ENCODE peak calls at places on chromosomes 16 and 17, in nine cellular contexts. One of them, this sample, is unnamed.

GRCh38 chr17:14205992-14206461 is 30.6 kb downstream of the CDRT15 start:
- DNase-seq in cardiac septum: no peak
- DNase-seq in stimulated activated CD8-positive, alpha-beta memory T cell treated with anti-CD3 and anti-CD28 coated beads, Interleukin-12 subunit alpha, Interleukin-12 subunit beta, amount 100 ng/mL, for 4 hours: peak
- DNase-seq in A549: no peak
- DNase-seq in activated CD4-positive, alpha-beta T cell treated with anti-CD3 and anti-CD28 coated beads for 4 hours: peak
- DNase-seq in BJ: no peak
- DNase-seq in cardiac fibroblast: no peak
- DNase-seq in stimulated activated CD4-positive, alpha-beta T cell treated with anti-CD3 and anti-CD28 coated beads, Interleukin-1b, Interleukin-23, amount 100 ng/mL, for 1 hour: no peak
- DNase-seq in COR-L47: no peak
- DNase-seq in this sample: no peak

GRCh38 chr17:7612294-7612640 is 2.4 kb downstream of the FXR2 start:
- DNase-seq in stimulated activated CD4-positive, alpha-beta T cell treated with anti-CD3 and anti-CD28 coated beads, Interleukin-1b, Interleukin-23, amount 100 ng/mL, for 1 hour: no peak
- DNase-seq in A549: no peak
- DNase-seq in BJ: no peak
- DNase-seq in cardiac septum: no peak
- DNase-seq in stimulated activated CD8-positive, alpha-beta memory T cell treated with anti-CD3 and anti-CD28 coated beads, Interleukin-12 subunit alpha, Interleukin-12 subunit beta, amount 100 ng/mL, for 4 hours: no peak
- DNase-seq in activated CD4-positive, alpha-beta T cell treated with anti-CD3 and anti-CD28 coated beads for 4 hours: no peak
- DNase-seq in COR-L47: no peak
- DNase-seq in cardiac fibroblast: peak
- DNase-seq in this sample: no peak

GRCh38 chr16:81601008-81601428 is 156.4 kb downstream of the CMIP start:
- DNase-seq in cardiac fibroblast: peak
- DNase-seq in stimulated activated CD8-positive, alpha-beta memory T cell treated with anti-CD3 and anti-CD28 coated beads, Interleukin-12 subunit alpha, Interleukin-12 subunit beta, amount 100 ng/mL, for 4 hours: no peak
- DNase-seq in COR-L47: no peak
- DNase-seq in BJ: no peak
- DNase-seq in cardiac septum: no peak
- DNase-seq in stimulated activated CD4-positive, alpha-beta T cell treated with anti-CD3 and anti-CD28 coated beads, Interleukin-1b, Interleukin-23, amount 100 ng/mL, for 1 hour: no peak
- DNase-seq in A549: peak
- DNase-seq in activated CD4-positive, alpha-beta T cell treated with anti-CD3 and anti-CD28 coated beads for 4 hours: no peak
- DNase-seq in this sample: no peak

GRCh38 chr17:6343736-6344135 is 91.2 kb downstream of the AIPL1 start:
- DNase-seq in stimulated activated CD4-positive, alpha-beta T cell treated with anti-CD3 and anti-CD28 coated beads, Interleukin-1b, Interleukin-23, amount 100 ng/mL, for 1 hour: no peak
- DNase-seq in stimulated activated CD8-positive, alpha-beta memory T cell treated with anti-CD3 and anti-CD28 coated beads, Interleukin-12 subunit alpha, Interleukin-12 subunit beta, amount 100 ng/mL, for 4 hours: no peak
- DNase-seq in BJ: no peak
- DNase-seq in cardiac fibroblast: no peak
- DNase-seq in cardiac septum: no peak
- DNase-seq in COR-L47: no peak
- DNase-seq in A549: no peak
- DNase-seq in activated CD4-positive, alpha-beta T cell treated with anti-CD3 and anti-CD28 coated beads for 4 hours: no peak
- DNase-seq in this sample: no peak

GRCh38 chr16:31094088-31094423 is 541 bp downstream of the VKORC1 start:
- DNase-seq in activated CD4-positive, alpha-beta T cell treated with anti-CD3 and anti-CD28 coated beads for 4 hours: no peak
- DNase-seq in stimulated activated CD4-positive, alpha-beta T cell treated with anti-CD3 and anti-CD28 coated beads, Interleukin-1b, Interleukin-23, amount 100 ng/mL, for 1 hour: no peak
- DNase-seq in cardiac fibroblast: peak
- DNase-seq in cardiac septum: no peak
- DNase-seq in BJ: no peak
- DNase-seq in A549: no peak
- DNase-seq in stimulated activated CD8-positive, alpha-beta memory T cell treated with anti-CD3 and anti-CD28 coated beads, Interleukin-12 subunit alpha, Interleukin-12 subunit beta, amount 100 ng/mL, for 4 hours: no peak
- DNase-seq in COR-L47: no peak
- DNase-seq in this sample: no peak

GRCh38 chr17:58936295-58936694 is 170.4 kb downstream of the TRIM37 start:
- DNase-seq in BJ: no peak
- DNase-seq in cardiac fibroblast: no peak
- DNase-seq in stimulated activated CD8-positive, alpha-beta memory T cell treated with anti-CD3 and anti-CD28 coated beads, Interleukin-12 subunit alpha, Interleukin-12 subunit beta, amount 100 ng/mL, for 4 hours: no peak
- DNase-seq in activated CD4-positive, alpha-beta T cell treated with anti-CD3 and anti-CD28 coated beads for 4 hours: no peak
- DNase-seq in cardiac septum: no peak
- DNase-seq in COR-L47: no peak
- DNase-seq in stimulated activated CD4-positive, alpha-beta T cell treated with anti-CD3 and anti-CD28 coated beads, Interleukin-1b, Interleukin-23, amount 100 ng/mL, for 1 hour: no peak
- DNase-seq in A549: no peak
- DNase-seq in this sample: no peak

GRCh38 chr16:24253192-24253591 is 2.9 kb upstream of the CACNG3 start:
- DNase-seq in stimulated activated CD4-positive, alpha-beta T cell treated with anti-CD3 and anti-CD28 coated beads, Interleukin-1b, Interleukin-23, amount 100 ng/mL, for 1 hour: peak
- DNase-seq in activated CD4-positive, alpha-beta T cell treated with anti-CD3 and anti-CD28 coated beads for 4 hours: peak
- DNase-seq in A549: peak
- DNase-seq in cardiac fibroblast: peak
- DNase-seq in COR-L47: peak
- DNase-seq in BJ: no peak
- DNase-seq in cardiac septum: no peak
- DNase-seq in stimulated activated CD8-positive, alpha-beta memory T cell treated with anti-CD3 and anti-CD28 coated beads, Interleukin-12 subunit alpha, Interleukin-12 subunit beta, amount 100 ng/mL, for 4 hours: no peak
- DNase-seq in this sample: no peak

GRCh38 chr17:80455328-80455710 is 21.1 kb downstream of the NPTX1 start:
- DNase-seq in BJ: no peak
- DNase-seq in activated CD4-positive, alpha-beta T cell treated with anti-CD3 and anti-CD28 coated beads for 4 hours: no peak
- DNase-seq in stimulated activated CD8-positive, alpha-beta memory T cell treated with anti-CD3 and anti-CD28 coated beads, Interleukin-12 subunit alpha, Interleukin-12 subunit beta, amount 100 ng/mL, for 4 hours: no peak
- DNase-seq in stimulated activated CD4-positive, alpha-beta T cell treated with anti-CD3 and anti-CD28 coated beads, Interleukin-1b, Interleukin-23, amount 100 ng/mL, for 1 hour: no peak
- DNase-seq in cardiac fibroblast: no peak
- DNase-seq in COR-L47: no peak
- DNase-seq in A549: peak
- DNase-seq in cardiac septum: no peak
- DNase-seq in this sample: no peak

GRCh38 chr16:54595636-54596035 is 309.0 kb upstream of the IRX3 start:
- DNase-seq in stimulated activated CD4-positive, alpha-beta T cell treated with anti-CD3 and anti-CD28 coated beads, Interleukin-1b, Interleukin-23, amount 100 ng/mL, for 1 hour: no peak
- DNase-seq in COR-L47: no peak
- DNase-seq in A549: no peak
- DNase-seq in BJ: no peak
- DNase-seq in cardiac septum: no peak
- DNase-seq in activated CD4-positive, alpha-beta T cell treated with anti-CD3 and anti-CD28 coated beads for 4 hours: no peak
- DNase-seq in cardiac fibroblast: no peak
- DNase-seq in stimulated activated CD8-positive, alpha-beta memory T cell treated with anti-CD3 and anti-CD28 coated beads, Interleukin-12 subunit alpha, Interleukin-12 subunit beta, amount 100 ng/mL, for 4 hours: no peak
- DNase-seq in this sample: no peak

GRCh38 chr17:82020874-82021727 is 1.6 kb downstream of the CENPX start:
- DNase-seq in COR-L47: peak
- DNase-seq in cardiac septum: peak
- DNase-seq in stimulated activated CD8-positive, alpha-beta memory T cell treated with anti-CD3 and anti-CD28 coated beads, Interleukin-12 subunit alpha, Interleukin-12 subunit beta, amount 100 ng/mL, for 4 hours: peak
- DNase-seq in A549: peak
- DNase-seq in stimulated activated CD4-positive, alpha-beta T cell treated with anti-CD3 and anti-CD28 coated beads, Interleukin-1b, Interleukin-23, amount 100 ng/mL, for 1 hour: no peak
- DNase-seq in BJ: no peak
- DNase-seq in cardiac fibroblast: peak
- DNase-seq in activated CD4-positive, alpha-beta T cell treated with anti-CD3 and anti-CD28 coated beads for 4 hours: peak
- DNase-seq in this sample: peak

GRCh38 chr17:55053855-55054254 is 85.3 kb downstream of the STXBP4 start:
- DNase-seq in cardiac septum: no peak
- DNase-seq in COR-L47: no peak
- DNase-seq in stimulated activated CD4-positive, alpha-beta T cell treated with anti-CD3 and anti-CD28 coated beads, Interleukin-1b, Interleukin-23, amount 100 ng/mL, for 1 hour: no peak
- DNase-seq in BJ: no peak
- DNase-seq in A549: no peak
- DNase-seq in stimulated activated CD8-positive, alpha-beta memory T cell treated with anti-CD3 and anti-CD28 coated beads, Interleukin-12 subunit alpha, Interleukin-12 subunit beta, amount 100 ng/mL, for 4 hours: no peak
- DNase-seq in cardiac fibroblast: peak
- DNase-seq in activated CD4-positive, alpha-beta T cell treated with anti-CD3 and anti-CD28 coated beads for 4 hours: no peak
- DNase-seq in this sample: no peak

GRCh38 chr16:72098936-72099335 is 5.3 kb downstream of the DHX38 start:
- DNase-seq in stimulated activated CD4-positive, alpha-beta T cell treated with anti-CD3 and anti-CD28 coated beads, Interleukin-1b, Interleukin-23, amount 100 ng/mL, for 1 hour: no peak
- DNase-seq in cardiac septum: no peak
- DNase-seq in cardiac fibroblast: no peak
- DNase-seq in A549: no peak
- DNase-seq in COR-L47: no peak
- DNase-seq in BJ: no peak
- DNase-seq in stimulated activated CD8-positive, alpha-beta memory T cell treated with anti-CD3 and anti-CD28 coated beads, Interleukin-12 subunit alpha, Interleukin-12 subunit beta, amount 100 ng/mL, for 4 hours: no peak
- DNase-seq in activated CD4-positive, alpha-beta T cell treated with anti-CD3 and anti-CD28 coated beads for 4 hours: no peak
- DNase-seq in this sample: no peak

GRCh38 chr16:51941412-51941811 is 605.5 kb downstream of the TOX3 start:
- DNase-seq in COR-L47: no peak
- DNase-seq in A549: no peak
- DNase-seq in BJ: no peak
- DNase-seq in cardiac septum: no peak
- DNase-seq in stimulated activated CD4-positive, alpha-beta T cell treated with anti-CD3 and anti-CD28 coated beads, Interleukin-1b, Interleukin-23, amount 100 ng/mL, for 1 hour: no peak
- DNase-seq in cardiac fibroblast: no peak
- DNase-seq in stimulated activated CD8-positive, alpha-beta memory T cell treated with anti-CD3 and anti-CD28 coated beads, Interleukin-12 subunit alpha, Interleukin-12 subunit beta, amount 100 ng/mL, for 4 hours: no peak
- DNase-seq in activated CD4-positive, alpha-beta T cell treated with anti-CD3 and anti-CD28 coated beads for 4 hours: no peak
- DNase-seq in this sample: no peak

GRCh38 chr16:11737678-11738077 is 5.0 kb downstream of the TXNDC11 start:
- DNase-seq in stimulated activated CD8-positive, alpha-beta memory T cell treated with anti-CD3 and anti-CD28 coated beads, Interleukin-12 subunit alpha, Interleukin-12 subunit beta, amount 100 ng/mL, for 4 hours: no peak
- DNase-seq in BJ: no peak
- DNase-seq in activated CD4-positive, alpha-beta T cell treated with anti-CD3 and anti-CD28 coated beads for 4 hours: no peak
- DNase-seq in cardiac septum: no peak
- DNase-seq in stimulated activated CD4-positive, alpha-beta T cell treated with anti-CD3 and anti-CD28 coated beads, Interleukin-1b, Interleukin-23, amount 100 ng/mL, for 1 hour: no peak
- DNase-seq in COR-L47: no peak
- DNase-seq in cardiac fibroblast: no peak
- DNase-seq in A549: no peak
- DNase-seq in this sample: no peak

GRCh38 chr16:64144612-64145011 is 977.3 kb downstream of the CDH11 start:
- DNase-seq in activated CD4-positive, alpha-beta T cell treated with anti-CD3 and anti-CD28 coated beads for 4 hours: no peak
- DNase-seq in cardiac fibroblast: no peak
- DNase-seq in cardiac septum: no peak
- DNase-seq in BJ: no peak
- DNase-seq in stimulated activated CD4-positive, alpha-beta T cell treated with anti-CD3 and anti-CD28 coated beads, Interleukin-1b, Interleukin-23, amount 100 ng/mL, for 1 hour: no peak
- DNase-seq in stimulated activated CD8-positive, alpha-beta memory T cell treated with anti-CD3 and anti-CD28 coated beads, Interleukin-12 subunit alpha, Interleukin-12 subunit beta, amount 100 ng/mL, for 4 hours: no peak
- DNase-seq in A549: no peak
- DNase-seq in COR-L47: no peak
- DNase-seq in this sample: no peak

GRCh38 chr17:40432864-40433528 is 10.3 kb upstream of the IGFBP4 start:
- DNase-seq in stimulated activated CD8-positive, alpha-beta memory T cell treated with anti-CD3 and anti-CD28 coated beads, Interleukin-12 subunit alpha, Interleukin-12 subunit beta, amount 100 ng/mL, for 4 hours: no peak
- DNase-seq in stimulated activated CD4-positive, alpha-beta T cell treated with anti-CD3 and anti-CD28 coated beads, Interleukin-1b, Interleukin-23, amount 100 ng/mL, for 1 hour: no peak
- DNase-seq in BJ: no peak
- DNase-seq in A549: no peak
- DNase-seq in COR-L47: no peak
- DNase-seq in cardiac septum: no peak
- DNase-seq in activated CD4-positive, alpha-beta T cell treated with anti-CD3 and anti-CD28 coated beads for 4 hours: no peak
- DNase-seq in cardiac fibroblast: peak
- DNase-seq in this sample: no peak

GRCh38 chr16:74865922-74866598 is 91.4 kb upstream of the FA2H start:
- DNase-seq in COR-L47: no peak
- DNase-seq in cardiac septum: no peak
- DNase-seq in stimulated activated CD4-positive, alpha-beta T cell treated with anti-CD3 and anti-CD28 coated beads, Interleukin-1b, Interleukin-23, amount 100 ng/mL, for 1 hour: no peak
- DNase-seq in activated CD4-positive, alpha-beta T cell treated with anti-CD3 and anti-CD28 coated beads for 4 hours: no peak
- DNase-seq in stimulated activated CD8-positive, alpha-beta memory T cell treated with anti-CD3 and anti-CD28 coated beads, Interleukin-12 subunit alpha, Interleukin-12 subunit beta, amount 100 ng/mL, for 4 hours: no peak
- DNase-seq in A549: no peak
- DNase-seq in BJ: no peak
- DNase-seq in cardiac fibroblast: no peak
- DNase-seq in this sample: no peak

This sample was measured in AG09319.